ENCODE peak calls at places on chromosomes 3 and 15, in ten cellular contexts. M is EL; N is cardiac fibroblast; U is mucosa of descending colon; O is Calu3; A is LoVo; X is activated CD8-positive, alpha-beta memory T cell treated with anti-CD3 and anti-CD28 coated beads for 48 hours; H is NCI-H2081 treated with DMSO at 0.1 percent for 48 hours; E is activated naive CD4-positive, alpha-beta T cell treated with Interleukin-2 at 50 U/mL for 16 hours; S is ELR. C is an unnamed sample.

GRCh38 chr3:147699175-147699838 is 290.1 kb downstream of the ZIC1 start:
- DNase-seq in N (peak), A (no peak), X (no peak), S (peak), O (peak), U (no peak), H (no peak), E (no peak), M (peak), C (peak)

GRCh38 chr3:139808196-139808595 is 126.8 kb upstream of the CLSTN2 start:
- DNase-seq in U (no peak), M (no peak), X (no peak), H (no peak), E (no peak), A (no peak), S (no peak), N (no peak), O (no peak), C (no peak)

GRCh38 chr15:70710714-70711113 is 52.6 kb downstream of the UACA start:
- DNase-seq in A (no peak), X (no peak), N (no peak), O (no peak), E (no peak), M (no peak), S (no peak), U (no peak), H (no peak), C (no peak)

GRCh38 chr15:65612949-65613348 is 2.0 kb upstream of the INTS14 start:
- DNase-seq in S (no peak), E (no peak), N (no peak), U (no peak), H (no peak), A (no peak), X (no peak), O (no peak), M (no peak), C (no peak)

GRCh38 chr3:149506540-149506939 is 32.0 kb downstream of the TM4SF4 start:
- DNase-seq in H (no peak), E (no peak), S (peak), N (peak), U (no peak), A (no peak), X (no peak), M (peak), O (no peak), C (no peak)

GRCh38 chr3:186997061-186998054 is 67.0 kb downstream of the ST6GAL1 start:
- DNase-seq in U (no peak), S (no peak), N (no peak), X (no peak), O (no peak), A (no peak), E (no peak), H (no peak), M (no peak), C (no peak)

GRCh38 chr3:195774917-195775316 is 36.8 kb downstream of the MUC4 start:
- DNase-seq in M (peak), A (no peak), N (peak), H (no peak), X (no peak), E (no peak), U (peak), O (peak), S (peak), C (no peak)

GRCh38 chr3:55180936-55181535 is 253.2 kb upstream of the LRTM1 start:
- DNase-seq in M (peak), X (no peak), O (peak), U (peak), S (peak), E (no peak), H (no peak), N (peak), A (peak), C (no peak)

GRCh38 chr15:101497484-101498034 is 8.1 kb upstream of the PCSK6 start:
- DNase-seq in S (no peak), U (peak), E (no peak), N (no peak), H (no peak), A (no peak), M (no peak), X (no peak), O (no peak), C (no peak)

GRCh38 chr3:9778518-9779129 is 8.9 kb upstream of the CAMK1 start:
- DNase-seq in M (no peak), S (no peak), H (no peak), X (no peak), O (no peak), U (no peak), E (no peak), A (no peak), N (no peak), C (no peak)

GRCh38 chr3:138326866-138327595 is 2.6 kb downstream of the NME9 start:
- DNase-seq in E (no peak), O (no peak), M (no peak), H (no peak), A (no peak), U (no peak), N (no peak), X (no peak), S (no peak), C (no peak)

C was measured in kidney epithelial cell.